ENCODE peak calls at places on chromosomes 1 and 21, in seven cellular contexts. V is WTC11, R is transverse colon, Z is A549, T is AG09309, O is thyroid gland, F is GM06990. D is an unnamed sample.

GRCh38 chr1:39952359-39953110 is 2.4 kb upstream of the MFSD2A start:
- DNase-seq in V (no peak), R (no peak), F (no peak), O (peak; percentile 53), Z (no peak), T (no peak), D (no peak)

GRCh38 chr1:173248247-173248940 is 41.3 kb upstream of the TNFSF4 start:
- DNase-seq in Z (no peak), O (no peak), R (no peak), F (no peak), V (no peak), T (no peak), D (no peak)

GRCh38 chr1:150012611-150013010 is 2.1 kb upstream of the OTUD7B start:
- DNase-seq in Z (no peak), T (no peak), V (no peak), R (no peak), F (no peak), O (no peak), D (no peak)

GRCh38 chr1:184567648-184568047 is 180.8 kb downstream of the C1orf21 start:
- DNase-seq in T (peak; percentile 1), O (no peak), F (no peak), V (no peak), R (no peak), Z (no peak), D (no peak)

GRCh38 chr1:42142894-42143675 is 10.1 kb upstream of the GUCA2B start:
- DNase-seq in T (no peak), F (no peak), Z (no peak), V (no peak), O (peak; percentile 86), R (no peak), D (no peak)

GRCh38 chr1:64337476-64337875 is 132.5 kb upstream of the CACHD1 start:
- DNase-seq in O (no peak), Z (no peak), F (no peak), T (no peak), V (no peak), R (no peak), D (no peak)

GRCh38 chr1:25700124-25700523 is 83.5 kb downstream of the MAN1C1 start:
- DNase-seq in F (no peak), O (peak; percentile 73), T (no peak), V (no peak), R (peak; percentile 47), Z (no peak), D (no peak)

GRCh38 chr21:35478096-35479080 is 429.3 kb upstream of the RUNX1 start:
- DNase-seq in Z (no peak), V (no peak), F (no peak), R (no peak), T (no peak), O (no peak), D (no peak)

GRCh38 chr1:197614916-197615692 is 160.2 kb downstream of the DENND1B start:
- DNase-seq in F (no peak), Z (no peak), O (peak; percentile 18), R (peak; percentile 19), T (no peak), V (peak; percentile 39), D (peak; percentile 28)

GRCh38 chr1:244150665-244151064 is 99.6 kb downstream of the ZBTB18 start:
- DNase-seq in F (no peak), O (no peak), V (no peak), T (no peak), Z (no peak), R (no peak), D (no peak)

GRCh38 chr1:91699339-91699970 is 186.5 kb downstream of the TGFBR3 start:
- DNase-seq in F (no peak), Z (no peak), T (peak; percentile 90), O (no peak), V (no peak), R (no peak), D (no peak)

GRCh38 chr1:110850632-110851031 is 22.3 kb upstream of the CD53 start:
- DNase-seq in O (no peak), F (no peak), T (no peak), V (no peak), R (no peak), Z (no peak), D (peak; percentile 6)

GRCh38 chr1:175877939-175878730 is 134.7 kb upstream of the TNR start:
- DNase-seq in T (no peak), V (no peak), Z (no peak), F (no peak), O (no peak), R (no peak), D (no peak)

GRCh38 chr1:106926748-106927582 is 129.5 kb upstream of the PRMT6 start:
- DNase-seq in R (no peak), F (peak; percentile 10), O (no peak), T (no peak), V (no peak), Z (no peak), D (no peak)

GRCh38 chr1:200526709-200527612 is 93.6 kb downstream of the KIF14 start:
- DNase-seq in V (no peak), F (peak; percentile 35), T (no peak), R (no peak), Z (no peak), O (no peak), D (no peak)

GRCh38 chr1:20530901-20531300 is 21.5 kb upstream of the FAM43B start:
- DNase-seq in V (no peak), R (no peak), Z (peak; percentile 10), O (no peak), T (no peak), F (no peak), D (no peak)

GRCh38 chr1:212930986-212931678 is 19.2 kb upstream of the VASH2 start:
- DNase-seq in F (no peak), O (no peak), V (no peak), T (no peak), Z (peak; percentile 54), R (no peak), D (no peak)

GRCh38 chr1:108777839-108778238 is 31.4 kb downstream of the STXBP3 start:
- DNase-seq in V (no peak), Z (no peak), T (no peak), R (no peak), F (no peak), O (no peak), D (no peak)

GRCh38 chr21:45258476-45258875 is 29.2 kb downstream of the POFUT2 start:
- DNase-seq in Z (no peak), R (no peak), T (no peak), F (no peak), O (no peak), V (no peak), D (no peak)

GRCh38 chr1:15106608-15107007 is 46.9 kb upstream of the TMEM51 start:
- DNase-seq in F (no peak), T (no peak), V (no peak), Z (no peak), O (no peak), R (peak; percentile 37), D (no peak)

GRCh38 chr1:157178490-157178889 is 40.3 kb upstream of the ETV3 start:
- DNase-seq in O (no peak), V (no peak), T (no peak), F (no peak), R (no peak), Z (no peak), D (no peak)

GRCh38 chr1:91501527-91501859 is 842 bp downstream of the CDC7 start:
- DNase-seq in V (no peak), F (no peak), R (no peak), O (no peak), T (no peak), Z (peak; percentile 28), D (no peak)

GRCh38 chr1:1858382-1859086 is 32.4 kb downstream of the GNB1 start:
- DNase-seq in F (no peak), T (peak; percentile 81), V (peak; percentile 28), O (peak; percentile 49), R (peak; percentile 80), Z (peak; percentile 62), D (peak; percentile 92)
- TF ChIP-seq CTCF in F (peak; percentile 12), T (peak; percentile 59), V (no peak), O (peak; percentile 12), R (no peak), Z (no peak), D (peak; percentile 54)

GRCh38 chr1:228459091-228459993 is 27.8 kb upstream of the RNF187 start:
- DNase-seq in O (no peak), T (peak; percentile 32), F (peak; percentile 84), V (peak; percentile 78), R (peak; percentile 58), Z (peak; percentile 93), D (peak; percentile 40)

GRCh38 chr1:228456252-228457016 is 30.7 kb upstream of the RNF187 start:
- DNase-seq in F (no peak), O (no peak), V (no peak), T (no peak), R (no peak), Z (no peak), D (no peak)

GRCh38 chr1:228457396-228458176 is 29.6 kb upstream of the RNF187 start:
- DNase-seq in F (peak; percentile 94), V (peak; percentile 87), R (peak; percentile 86), O (peak; percentile 41), Z (peak; percentile 71), T (peak; percentile 96), D (peak; percentile 95)

GRCh38 chr1:228455715-228456114 is 31.5 kb upstream of the RNF187 start:
- DNase-seq in T (no peak), F (no peak), R (no peak), Z (no peak), V (no peak), O (no peak), D (no peak)

GRCh38 chr1:228457017-228457395 is 30.2 kb upstream of the RNF187 start:
- DNase-seq in R (no peak), O (no peak), V (no peak), T (no peak), F (no peak), Z (no peak), D (no peak)
- TF ChIP-seq CTCF in R (no peak), O (no peak), V (no peak), T (no peak), F (no peak), Z (no peak), D (no peak)

GRCh38 chr1:94634977-94635416 is 93.4 kb upstream of the F3 start:
- DNase-seq in Z (no peak), F (no peak), R (no peak), T (no peak), V (no peak), O (no peak), D (no peak)
- TF ChIP-seq CTCF in Z (no peak), F (no peak), R (no peak), T (peak; percentile 10), V (no peak), O (no peak), D (no peak)

GRCh38 chr21:41048141-41048540 is 119.8 kb upstream of the BACE2 start:
- DNase-seq in F (no peak), T (no peak), Z (no peak), R (no peak), V (no peak), O (no peak), D (no peak)

GRCh38 chr21:41045534-41046268 is 122.3 kb upstream of the BACE2 start:
- DNase-seq in R (no peak), F (no peak), Z (no peak), O (peak; percentile 50), V (peak; percentile 76), T (no peak), D (peak; percentile 75)

GRCh38 chr21:41048636-41049035 is 119.3 kb upstream of the BACE2 start:
- DNase-seq in F (no peak), O (no peak), Z (no peak), T (no peak), V (no peak), R (no peak), D (no peak)

DNA sequence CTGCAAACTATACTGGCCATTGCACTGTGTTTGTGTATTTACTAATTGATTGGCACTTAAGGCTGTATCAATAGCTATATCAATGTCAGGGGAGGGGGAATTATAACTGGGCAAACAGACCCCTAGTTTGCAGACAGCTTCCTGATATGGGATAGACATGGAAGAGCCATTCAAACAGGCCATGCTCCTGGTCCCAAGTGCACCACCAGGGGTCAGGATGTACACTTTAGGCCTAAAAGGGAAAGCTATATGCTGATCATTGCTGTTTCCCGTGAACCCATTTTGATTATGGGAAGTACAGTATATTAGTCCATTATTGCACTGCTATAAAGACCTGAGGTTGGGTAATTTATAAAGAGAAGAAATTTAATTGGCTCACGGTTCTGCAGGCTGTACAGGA is 125.0 kb upstream of the BACE2 start:
- DNase-seq in V (no peak), Z (no peak), F (no peak), R (no peak), O (no peak), T (no peak), D (no peak)
- TF ChIP-seq CTCF in V (no peak), Z (no peak), F (no peak), R (no peak), O (no peak), T (no peak), D (peak; percentile 24)